ENCODE peak calls at places on chromosome 6, in four cellular contexts. C is right lobe of liver, W is colonic mucosa, Z is body of pancreas. M is an unnamed sample. For H3K9me3, the result is how much of the 10 kb centered on the place peaks cover.

GRCh38 chr6:30101423-30101938 is 11.4 kb downstream of the TRIM31 start:
- DNase-seq in C (no peak), W (no peak), Z (no peak), M (no peak)

GRCh38 chr6:51844391-51844735 is 243.1 kb downstream of the PKHD1 start:
- DNase-seq in C (no peak), W (no peak), Z (no peak), M (no peak)

GRCh38 chr6:156827382-156827781 is 50.2 kb downstream of the ARID1B start:
- DNase-seq in C (no peak), W (no peak), Z (peak), M (no peak)

GRCh38 chr6:35154262-35154661 is 13.1 kb upstream of the TCP11 start:
- DNase-seq in C (no peak), W (no peak), Z (no peak), M (no peak)

GRCh38 chr6:18493421-18493891 is 106.3 kb downstream of the RNF144B start:
- DNase-seq in C (no peak), W (no peak), Z (no peak), M (no peak)

GRCh38 chr6:19712998-19713397 is 124.2 kb upstream of the ID4 start:
- DNase-seq in C (no peak), W (no peak), Z (no peak), M (no peak)

GRCh38 chr6:109059591-109060021 is 35.0 kb downstream of the SESN1 start:
- DNase-seq in C (no peak), W (no peak), Z (no peak), M (no peak)

GRCh38 chr6:130107710-130108109 is 89.3 kb downstream of the L3MBTL3 start:
- DNase-seq in C (no peak), W (no peak), Z (no peak), M (no peak)

GRCh38 chr6:137967689-137968467 is 100.8 kb downstream of the TNFAIP3 start:
- DNase-seq in C (no peak), W (no peak), Z (no peak), M (no peak)
- TF ChIP-seq CTCF in C (no peak), W (no peak), Z (no peak), M (no peak)

GRCh38 chr6:86357877-86358276 is 579.5 kb upstream of the HTR1E start:
- DNase-seq in C (no peak), W (no peak), Z (no peak), M (no peak)
- H3K9me3 ChIP-seq in C (under half), W (under half), Z (under half), M (under half)

DNA sequence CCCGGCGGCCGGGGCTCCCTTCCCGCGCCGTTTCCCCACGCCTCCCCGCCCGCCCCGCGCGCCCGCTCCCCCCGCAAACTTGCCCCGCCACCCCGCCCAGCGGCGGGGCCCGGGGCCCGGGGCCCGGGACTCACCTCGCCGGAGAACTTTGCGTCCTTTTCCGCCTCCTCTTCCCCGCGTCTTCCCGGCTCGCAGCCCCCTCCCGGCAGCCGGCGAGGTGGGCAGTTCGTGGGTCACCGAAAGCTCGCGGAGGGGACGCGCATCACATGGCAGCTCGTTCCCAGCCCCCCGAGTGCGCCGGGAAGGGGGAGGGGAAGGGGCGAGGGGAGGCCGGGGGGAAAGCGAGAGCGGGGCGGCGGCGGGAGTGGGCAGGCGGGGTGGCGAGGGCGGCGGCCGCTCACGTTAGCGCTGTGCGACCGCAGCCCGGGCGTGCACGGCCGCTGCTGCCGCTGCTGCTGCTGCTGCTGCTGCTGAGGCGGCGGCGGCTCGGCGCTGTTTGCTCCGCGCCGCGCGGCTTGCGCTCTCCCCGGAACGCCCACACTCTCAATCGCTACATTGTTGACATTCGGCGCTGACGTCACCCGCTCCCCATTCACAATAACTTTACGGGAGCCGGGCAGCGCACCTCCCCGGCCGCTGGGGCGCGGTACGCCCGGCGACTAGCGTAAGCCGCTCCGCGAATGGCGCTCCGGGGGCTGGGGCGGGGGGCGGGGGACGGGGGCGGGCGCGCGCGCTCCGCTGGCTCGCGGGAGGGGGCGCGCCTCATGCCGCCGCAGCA is at the start of gene BACH2:
- DNase-seq in C (peak), W (peak), Z (peak), M (peak)
- TF ChIP-seq CTCF in C (peak), W (no peak), Z (peak), M (no peak)

GRCh38 chr6:1984346-1984994 is 260.9 kb downstream of the GMDS start:
- DNase-seq in C (no peak), W (no peak), Z (no peak), M (no peak)
- H3K9me3 ChIP-seq in C (under half), W (under half), Z (under half), M (under half)

DNA sequence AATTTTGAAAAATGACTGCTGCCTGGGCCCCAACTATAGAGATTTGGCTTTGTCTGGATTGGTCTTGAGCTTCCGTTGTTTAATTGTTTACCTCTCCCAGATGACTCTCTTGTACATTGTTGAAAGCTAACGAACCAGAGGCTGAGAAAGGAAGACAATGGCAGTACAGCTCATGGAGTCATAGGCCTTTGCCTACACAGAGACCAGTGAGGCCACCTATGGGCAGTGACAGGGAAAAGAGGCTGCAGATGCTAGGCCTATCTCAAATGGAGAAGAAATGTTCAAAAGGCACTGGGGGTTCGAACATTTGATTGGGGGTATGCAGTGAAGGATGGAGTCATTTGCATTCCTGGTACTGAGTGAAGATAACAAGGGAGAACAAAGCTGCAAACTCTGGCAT is 29.1 kb downstream of the OPN5 start:
- DNase-seq in C (no peak), W (no peak), Z (no peak), M (no peak)
- TF ChIP-seq CTCF in C (no peak), W (no peak), Z (no peak), M (no peak)

GRCh38 chr6:4192173-4192572 is 56.8 kb upstream of the ECI2 start:
- DNase-seq in C (no peak), W (no peak), Z (no peak), M (no peak)
- H3K9me3 ChIP-seq in C (under half), W (under half), Z (under half), M (under half)

DNA sequence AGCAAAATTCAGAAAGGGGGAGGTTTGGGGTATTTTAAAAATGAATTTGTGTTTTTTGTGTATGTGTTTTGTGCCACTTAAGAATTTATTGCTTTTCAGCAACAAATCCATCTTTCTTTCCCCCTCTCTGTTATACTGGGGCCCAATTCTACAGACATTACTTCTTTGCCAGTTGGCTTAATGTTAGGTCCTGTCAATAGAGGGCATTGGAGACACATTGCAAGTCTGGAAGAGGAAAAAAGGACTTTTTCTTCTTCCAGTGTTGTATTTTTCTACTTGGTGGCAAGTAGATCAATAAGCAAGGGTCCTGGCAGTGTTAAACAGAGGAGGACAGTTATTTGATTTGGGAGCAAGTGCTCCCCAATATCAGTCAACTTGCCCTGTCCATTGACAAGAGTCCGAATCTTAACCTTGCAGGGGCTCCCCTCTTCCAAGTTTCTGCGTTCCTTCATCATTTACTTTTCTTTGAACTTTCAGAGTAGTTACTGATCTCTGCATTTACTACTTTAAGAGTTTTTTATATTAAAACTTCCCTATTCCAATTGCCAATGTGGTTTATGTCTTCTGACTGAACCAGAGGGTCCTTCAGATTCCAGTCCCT is 23.4 kb downstream of the SCML4 start:
- DNase-seq in C (no peak), W (no peak), Z (no peak), M (no peak)
- TF ChIP-seq CTCF in C (peak), W (no peak), Z (peak), M (no peak)

DNA sequence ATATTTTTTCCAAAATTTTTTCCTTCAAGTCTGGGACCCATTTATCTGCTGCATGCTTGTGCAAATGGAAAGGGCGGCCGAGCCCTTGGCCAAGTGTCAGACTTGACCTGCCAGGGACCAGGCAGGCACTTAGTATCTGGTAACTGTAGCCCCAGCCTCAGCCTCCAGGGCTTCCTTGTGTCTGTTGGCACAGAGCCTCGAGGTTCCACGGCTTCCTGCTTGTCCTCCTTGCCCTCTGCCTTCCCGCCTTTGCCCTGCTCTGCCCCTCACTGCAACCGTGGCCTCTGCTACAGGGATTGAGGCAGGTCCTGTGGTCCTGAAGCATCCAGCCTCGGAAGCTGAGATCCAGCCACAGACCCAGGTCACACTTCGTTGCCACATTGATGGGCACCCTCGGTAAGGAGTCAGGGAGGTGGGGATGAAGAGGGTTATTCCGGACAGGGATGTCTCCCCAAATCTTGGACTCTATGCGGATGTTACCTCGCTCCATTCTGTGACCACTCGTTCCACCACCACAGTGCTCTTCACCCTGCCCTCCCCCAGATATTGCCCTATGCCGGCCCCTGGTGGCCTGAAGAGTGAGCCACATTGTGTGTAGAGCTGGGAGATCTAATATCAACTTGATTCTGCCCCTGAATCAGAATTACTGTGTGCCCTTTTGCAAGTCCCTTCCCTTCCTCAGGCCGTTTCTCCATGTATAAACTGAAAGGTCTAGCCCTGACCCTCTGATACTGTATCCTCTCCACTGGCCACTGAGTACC is 41.5 kb upstream of the SRF start:
- DNase-seq in C (peak), W (peak), Z (no peak), M (peak)
- H3K9me3 ChIP-seq in C (under half), W (under half), Z (under half), M (under half)